ENCODE peak calls at places on chromosomes 4 and X, in five cellular contexts. Y, P, N, H and U are unnamed samples.

GRCh38 chrX:23737413-23737812 is 5.7 kb downstream of the ACOT9 start:
- DNase-seq in Y (no peak), P (peak), N (no peak), H (no peak), U (no peak)

GRCh38 chr4:163392328-163392727 is 48.6 kb downstream of the NPY5R start:
- DNase-seq in Y (no peak), P (peak), N (no peak), H (no peak), U (no peak)

GRCh38 chr4:92657695-92658094 is 353.9 kb downstream of the GRID2 start:
- DNase-seq in Y (no peak), P (no peak), N (no peak), H (no peak), U (no peak)

GRCh38 chrX:102723456-102723855 is 2.9 kb downstream of the GPRASP3 start:
- DNase-seq in Y (no peak), P (no peak), N (no peak), H (no peak), U (no peak)

GRCh38 chr4:138297743-138298405 is 55.7 kb upstream of the SLC7A11 start:
- DNase-seq in Y (no peak), P (no peak), N (no peak), H (no peak), U (no peak)

GRCh38 chr4:67545996-67546356 is 673 bp upstream of the CENPC start:
- DNase-seq in Y (no peak), P (no peak), N (no peak), H (no peak), U (no peak)

GRCh38 chrX:37578045-37578444 is 6.6 kb downstream of the LANCL3 start:
- DNase-seq in Y (no peak), P (peak), N (no peak), H (no peak), U (no peak)

GRCh38 chrX:110131031-110131430 is 128.1 kb downstream of the TMEM164 start:
- DNase-seq in Y (no peak), P (no peak), N (no peak), H (no peak), U (no peak)

GRCh38 chr4:1367230-1367935 is 20.4 kb downstream of the UVSSA start:
- DNase-seq in Y (no peak), P (no peak), N (no peak), H (no peak), U (no peak)

GRCh38 chr4:125323547-125324100 is 8.9 kb downstream of the FAT4 start:
- DNase-seq in Y (no peak), P (peak), N (no peak), H (no peak), U (no peak)

GRCh38 chr4:144366425-144366824 is 225.9 kb upstream of the GYPA start:
- DNase-seq in Y (no peak), P (no peak), N (no peak), H (no peak), U (no peak)

GRCh38 chr4:40325406-40326019 is 9.6 kb upstream of the CHRNA9 start:
- DNase-seq in Y (peak), P (peak), N (peak), H (peak), U (peak)

GRCh38 chrX:81259714-81260395 is 58.0 kb downstream of the SH3BGRL start:
- DNase-seq in Y (no peak), P (peak), N (no peak), H (no peak), U (no peak)

GRCh38 chrX:28625223-28625622 is 38.0 kb downstream of the IL1RAPL1 start:
- DNase-seq in Y (no peak), P (no peak), N (no peak), H (no peak), U (no peak)

GRCh38 chr4:7328913-7329638 is 105.7 kb downstream of the PSAPL1 start:
- DNase-seq in Y (no peak), P (peak), N (peak), H (no peak), U (no peak)

GRCh38 chr4:40555176-40555900 is 74.3 kb downstream of the RBM47 start:
- DNase-seq in Y (no peak), P (no peak), N (no peak), H (no peak), U (no peak)

GRCh38 chr4:125789018-125789417 is 474.3 kb downstream of the FAT4 start:
- DNase-seq in Y (no peak), P (peak), N (no peak), H (no peak), U (no peak)

GRCh38 chr4:94165256-94165655 is 42.4 kb upstream of the SMARCAD1 start:
- DNase-seq in Y (no peak), P (no peak), N (no peak), H (no peak), U (no peak)

GRCh38 chr4:107279729-107280128 is 243.6 kb upstream of the DKK2 start:
- DNase-seq in Y (no peak), P (peak), N (no peak), H (no peak), U (no peak)

GRCh38 chrX:17547658-17548057 is 172.7 kb downstream of the NHS start:
- DNase-seq in Y (peak), P (peak), N (no peak), H (no peak), U (no peak)

GRCh38 chr4:138749303-138749702 is 266.3 kb upstream of the NOCT start:
- DNase-seq in Y (no peak), P (peak), N (no peak), H (no peak), U (no peak)

GRCh38 chr4:81807386-81807785 is 335.7 kb upstream of the RASGEF1B start:
- DNase-seq in Y (no peak), P (no peak), N (no peak), H (no peak), U (no peak)

GRCh38 chr4:76781698-76782595 is 116.0 kb downstream of the SOWAHB start:
- DNase-seq in Y (no peak), P (peak), N (no peak), H (no peak), U (no peak)

GRCh38 chrX:140766024-140766611 is 56.6 kb downstream of the LINC00632 start:
- DNase-seq in Y (peak), P (peak), N (peak), H (no peak), U (peak)

GRCh38 chrX:1521459-1521956 is 15.5 kb downstream of the P2RY8 start:
- DNase-seq in Y (no peak), P (no peak), N (no peak), H (no peak), U (peak)

GRCh38 chrX:40152173-40152705 is 54.5 kb upstream of the BCOR start:
- DNase-seq in Y (no peak), P (no peak), N (no peak), H (no peak), U (no peak)

GRCh38 chr4:141480950-141481349 is 155.4 kb upstream of the IL15 start:
- DNase-seq in Y (no peak), P (no peak), N (no peak), H (no peak), U (no peak)

GRCh38 chr4:2059726-2060577 is 825 bp downstream of the NAT8L start:
- DNase-seq in Y (no peak), P (no peak), N (no peak), H (no peak), U (no peak)

GRCh38 chrX:49231333-49232000 is 1.7 kb downstream of the CACNA1F start:
- DNase-seq in Y (no peak), P (no peak), N (no peak), H (no peak), U (no peak)

GRCh38 chr4:165906272-165906671 is 33.2 kb downstream of the TLL1 start:
- DNase-seq in Y (no peak), P (no peak), N (no peak), H (no peak), U (no peak)

GRCh38 chr4:41448935-41449334 is 89.0 kb upstream of the LIMCH1 start:
- DNase-seq in Y (peak), P (peak), N (no peak), H (no peak), U (no peak)